ENCODE peak calls at places on chromosomes 13 and 19, in five cellular contexts. G, S, J, F and T are unnamed samples.

GRCh38 chr13:43285891-43286602 is 262.7 kb downstream of the DNAJC15 start:
- DNase-seq in G (no peak), S (no peak), J (no peak), F (no peak), T (no peak)

GRCh38 chr13:71864094-71864980 is 2.7 kb downstream of the DACH1 start:
- DNase-seq in G (peak), S (no peak), J (peak), F (peak), T (peak)

GRCh38 chr19:57171551-57172081 is 4.3 kb upstream of the DUXA start:
- DNase-seq in G (peak), S (no peak), J (peak), F (peak), T (no peak)

GRCh38 chr13:23778879-23779278 is 110.3 kb downstream of the MIPEP start:
- DNase-seq in G (no peak), S (no peak), J (no peak), F (no peak), T (no peak)

GRCh38 chr19:50427997-50428425 is 4.7 kb upstream of the MYBPC2 start:
- DNase-seq in G (peak), S (no peak), J (peak), F (no peak), T (peak)

GRCh38 chr13:98450012-98450411 is 126.9 kb downstream of the STK24 start:
- DNase-seq in G (no peak), S (no peak), J (no peak), F (no peak), T (no peak)

GRCh38 chr13:104389722-104390121 is 1323.5 kb upstream of the SLC10A2 start:
- DNase-seq in G (no peak), S (no peak), J (peak), F (no peak), T (no peak)

GRCh38 chr19:18793144-18794028 is 2.3 kb upstream of the COMP start:
- DNase-seq in G (peak), S (no peak), J (no peak), F (peak), T (no peak)

GRCh38 chr19:23785982-23786381 is 27.3 kb upstream of the ZNF681 start:
- DNase-seq in G (no peak), S (no peak), J (no peak), F (no peak), T (no peak)

GRCh38 chr13:36297600-36298338 is at the start of gene CCDC169:
- DNase-seq in G (peak), S (peak), J (peak), F (peak), T (peak)

GRCh38 chr13:37914781-37915391 is 45.3 kb upstream of the TRPC4 start:
- DNase-seq in G (no peak), S (no peak), J (no peak), F (no peak), T (no peak)

GRCh38 chr13:112725346-112726017 is 35.6 kb downstream of the ATP11A start:
- DNase-seq in G (no peak), S (no peak), J (no peak), F (no peak), T (peak)

GRCh38 chr13:111490611-111491010 is 170.2 kb downstream of the TEX29 start:
- DNase-seq in G (no peak), S (no peak), J (no peak), F (no peak), T (no peak)

GRCh38 chr19:46659151-46660007 is 1.6 kb downstream of the DACT3 start:
- DNase-seq in G (no peak), S (no peak), J (peak), F (peak), T (peak)

GRCh38 chr19:17686592-17687042 is 1.5 kb downstream of the UNC13A start:
- DNase-seq in G (peak), S (no peak), J (peak), F (peak), T (no peak)

GRCh38 chr13:66974889-66975288 is 255.2 kb downstream of the PCDH9 start:
- DNase-seq in G (no peak), S (no peak), J (no peak), F (no peak), T (no peak)

GRCh38 chr19:13037161-13037560 is 41.9 kb downstream of the NFIX start:
- DNase-seq in G (no peak), S (no peak), J (no peak), F (no peak), T (no peak)

GRCh38 chr19:33905473-33905936 is 108.8 kb downstream of the KCTD15 start:
- DNase-seq in G (peak), S (no peak), J (peak), F (peak), T (no peak)

GRCh38 chr19:51688665-51689571 is 4.2 kb upstream of the SPACA6 start:
- DNase-seq in G (peak), S (no peak), J (peak), F (peak), T (peak)

GRCh38 chr19:43773725-43774102 is 7.1 kb downstream of the KCNN4 start:
- DNase-seq in G (no peak), S (no peak), J (no peak), F (no peak), T (no peak)

GRCh38 chr13:102854675-102855074 is 8.8 kb downstream of the ERCC5 start:
- DNase-seq in G (no peak), S (no peak), J (no peak), F (no peak), T (no peak)

GRCh38 chr13:113586661-113587479 is 2.3 kb downstream of the TFDP1 start:
- DNase-seq in G (peak), S (no peak), J (no peak), F (no peak), T (peak)

GRCh38 chr13:98108330-98108729 is 34.6 kb upstream of the FARP1 start:
- DNase-seq in G (no peak), S (no peak), J (no peak), F (no peak), T (no peak)

GRCh38 chr19:12766051-12766521 is 9.3 kb downstream of the HOOK2 start:
- DNase-seq in G (peak), S (peak), J (peak), F (peak), T (peak)

GRCh38 chr13:98307744-98308524 is 130.9 kb upstream of the RNF113B start:
- DNase-seq in G (peak), S (no peak), J (peak), F (no peak), T (no peak)

GRCh38 chr13:46296920-46297319 is 85.2 kb downstream of the LRRC63 start:
- DNase-seq in G (no peak), S (no peak), J (peak), F (no peak), T (no peak)

GRCh38 chr19:45863840-45864628 is at the start of gene FOXA3:
- DNase-seq in G (peak), S (no peak), J (peak), F (peak), T (no peak)

GRCh38 chr19:55660404-55660803 is 5.6 kb downstream of the U2AF2 start:
- DNase-seq in G (no peak), S (no peak), J (no peak), F (no peak), T (no peak)

GRCh38 chr19:918481-919156 is 1.5 kb downstream of the KISS1R start:
- DNase-seq in G (no peak), S (no peak), J (no peak), F (peak), T (no peak)

GRCh38 chr13:36543671-36544070 is 111.4 kb downstream of the CCNA1 start:
- DNase-seq in G (no peak), S (no peak), J (no peak), F (no peak), T (no peak)

GRCh38 chr13:97934590-97934989 is 18.9 kb upstream of the IPO5 start:
- DNase-seq in G (no peak), S (no peak), J (no peak), F (no peak), T (no peak)

GRCh38 chr13:79735228-79735627 is 254.3 kb downstream of the NDFIP2 start:
- DNase-seq in G (no peak), S (no peak), J (no peak), F (no peak), T (no peak)

GRCh38 chr19:45130888-45131615 is 29.7 kb downstream of the NKPD1 start:
- DNase-seq in G (no peak), S (no peak), J (peak), F (no peak), T (no peak)

GRCh38 chr19:35513975-35514809 is 743 bp upstream of the DMKN start:
- DNase-seq in G (no peak), S (no peak), J (peak), F (peak), T (no peak)